ENCODE peak calls at places on chromosomes 6 and 20, in six cellular contexts. E, Q, B, O, F and I are unnamed samples. For H3K27me3, the result is how much of the 10 kb centered on the place peaks cover.

GRCh38 chr20:21096321-21097043 is 9.7 kb downstream of the LINC00237 start:
- DNase-seq in E (no peak), Q (peak), B (no peak), O (no peak), F (no peak), I (no peak)

GRCh38 chr6:8135276-8135675 is 32.9 kb upstream of the EEF1E1 start:
- DNase-seq in E (no peak), Q (no peak), B (no peak), O (no peak), F (no peak), I (no peak)

GRCh38 chr6:3194535-3195376 is 32.7 kb downstream of the TUBB2B start:
- DNase-seq in E (no peak), Q (no peak), B (no peak), O (no peak), F (no peak), I (no peak)

GRCh38 chr20:45792513-45793118 is 862 bp downstream of the DNTTIP1 start:
- DNase-seq in E (no peak), Q (no peak), B (no peak), O (no peak), F (no peak), I (peak)

GRCh38 chr20:45725134-45725533 is 3.0 kb downstream of the SPINT4 start:
- DNase-seq in E (no peak), Q (no peak), B (no peak), O (no peak), F (no peak), I (no peak)

GRCh38 chr6:107646176-107646575 is 156.3 kb downstream of the SOBP start:
- DNase-seq in E (no peak), Q (no peak), B (peak), O (peak), F (peak), I (no peak)

GRCh38 chr20:10709916-10710315 is 36.1 kb upstream of the JAG1 start:
- DNase-seq in E (no peak), Q (no peak), B (no peak), O (no peak), F (no peak), I (no peak)

GRCh38 chr20:63942250-63943006 is 13.8 kb downstream of the UCKL1 start:
- DNase-seq in E (peak), Q (no peak), B (no peak), O (peak), F (peak), I (peak)

GRCh38 chr6:10730254-10730653 is 7.4 kb downstream of the TMEM14C start:
- DNase-seq in E (no peak), Q (no peak), B (no peak), O (no peak), F (no peak), I (no peak)

GRCh38 chr20:32327087-32327681 is 30.9 kb upstream of the ASXL1 start:
- DNase-seq in E (no peak), Q (no peak), B (no peak), O (no peak), F (no peak), I (no peak)

GRCh38 chr6:167778497-167779122 is 48.1 kb upstream of the AFDN start:
- DNase-seq in E (peak), Q (no peak), B (no peak), O (no peak), F (no peak), I (peak)

GRCh38 chr20:57274846-57275245 is 8.4 kb upstream of the BMP7 start:
- DNase-seq in E (no peak), Q (no peak), B (no peak), O (no peak), F (no peak), I (no peak)

GRCh38 chr6:63808576-63808975 is 173.0 kb downstream of the PHF3 start:
- DNase-seq in E (no peak), Q (no peak), B (no peak), O (no peak), F (no peak), I (no peak)

GRCh38 chr6:144190593-144190992 is 40.3 kb downstream of the STX11 start:
- DNase-seq in E (no peak), Q (no peak), B (peak), O (no peak), F (no peak), I (no peak)

DNA sequence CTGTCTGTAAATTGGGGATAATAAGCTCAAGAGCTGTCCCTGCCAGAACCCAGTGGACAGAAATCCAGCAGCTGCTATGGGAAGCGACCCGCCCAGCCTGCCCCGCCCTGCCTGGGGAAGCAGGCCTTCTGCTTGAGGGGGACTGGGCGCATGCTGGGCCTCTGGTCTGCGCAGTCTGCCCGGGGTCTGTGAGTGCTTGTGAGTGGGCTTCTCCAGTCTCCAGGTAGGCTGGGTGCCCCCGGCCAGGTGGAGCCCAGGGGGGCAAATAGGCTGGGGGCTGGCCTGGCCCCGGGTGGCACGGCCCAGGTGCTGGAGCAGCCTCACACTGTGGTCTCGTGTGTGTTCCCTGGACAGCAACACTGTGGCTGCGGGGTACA is 657 bp upstream of the RBBP8NL start:
- DNase-seq in E (no peak), Q (no peak), B (no peak), O (no peak), F (no peak), I (no peak)
- H3K27me3 ChIP-seq in E (under half), Q (under half), B (under half), O (under half), F (under half), I (under half)

GRCh38 chr6:52598123-52598823 is 21.4 kb upstream of the TRAM2 start:
- DNase-seq in E (peak), Q (peak), B (peak), O (peak), F (peak), I (no peak)

GRCh38 chr6:52598824-52599190 is 21.9 kb upstream of the TRAM2 start:
- DNase-seq in E (no peak), Q (no peak), B (no peak), O (no peak), F (no peak), I (no peak)

GRCh38 chr6:52597738-52598122 is 20.9 kb upstream of the TRAM2 start:
- DNase-seq in E (no peak), Q (no peak), B (no peak), O (no peak), F (no peak), I (no peak)

GRCh38 chr6:52605610-52606185 is 28.8 kb upstream of the TRAM2 start:
- DNase-seq in E (no peak), Q (no peak), B (no peak), O (no peak), F (no peak), I (no peak)

DNA sequence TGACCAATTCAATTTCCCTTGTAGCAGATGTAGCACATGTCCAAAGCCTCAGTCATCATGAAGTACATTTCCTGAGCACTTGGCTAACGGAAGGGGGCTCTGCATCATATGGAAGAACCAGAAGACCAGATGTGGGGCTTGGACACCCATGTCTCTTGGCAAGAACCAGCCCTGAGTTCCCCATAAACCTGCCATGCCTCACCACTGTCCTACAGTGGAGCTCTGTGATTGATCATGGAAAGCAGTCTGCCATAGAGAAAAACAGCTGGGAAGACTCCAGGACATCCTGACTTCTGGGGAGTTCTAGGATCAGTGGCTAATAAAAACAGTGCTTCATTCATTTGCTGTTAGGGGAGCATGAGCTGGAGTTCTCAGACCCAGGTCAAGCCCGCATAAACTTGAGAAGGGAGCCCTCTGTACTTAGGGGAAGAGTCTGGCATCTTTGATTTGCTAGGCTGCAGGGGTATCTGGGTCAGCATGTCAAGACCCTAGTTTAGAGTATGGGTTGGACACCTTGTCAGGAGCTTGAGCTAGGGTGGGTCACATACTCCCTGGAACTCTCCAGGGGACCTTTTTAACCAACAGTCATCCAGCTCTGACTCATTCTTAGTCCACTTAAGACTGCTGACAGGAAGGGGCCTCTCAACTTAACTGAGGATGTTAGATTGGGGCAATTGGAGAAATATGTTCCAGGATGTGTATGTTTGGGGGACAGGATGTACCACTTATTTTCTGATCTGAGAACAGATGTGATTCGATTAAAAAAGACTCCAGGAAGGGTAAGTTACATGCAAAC is 26.3 kb upstream of the TRAM2 start:
- DNase-seq in E (no peak), Q (no peak), B (no peak), O (no peak), F (no peak), I (no peak)
- TF ChIP-seq CTCF in E (no peak), Q (no peak), B (no peak), O (no peak), F (no peak), I (no peak)

GRCh38 chr6:125779924-125780539 is 10.7 kb upstream of the NCOA7 start:
- DNase-seq in E (peak), Q (peak), B (peak), O (peak), F (peak), I (peak)
- TF ChIP-seq POLR2A in E (no peak), Q (no peak), B (no peak), O (no peak), F (no peak), I (no peak)

GRCh38 chr6:32842690-32843089 is 1.2 kb downstream of the PSMB8 start:
- DNase-seq in E (peak), Q (no peak), B (no peak), O (no peak), F (peak), I (no peak)
- H3K27me3 ChIP-seq in E (under half), Q (under half), B (under half), O (under half), F (under half), I (under half)

DNA sequence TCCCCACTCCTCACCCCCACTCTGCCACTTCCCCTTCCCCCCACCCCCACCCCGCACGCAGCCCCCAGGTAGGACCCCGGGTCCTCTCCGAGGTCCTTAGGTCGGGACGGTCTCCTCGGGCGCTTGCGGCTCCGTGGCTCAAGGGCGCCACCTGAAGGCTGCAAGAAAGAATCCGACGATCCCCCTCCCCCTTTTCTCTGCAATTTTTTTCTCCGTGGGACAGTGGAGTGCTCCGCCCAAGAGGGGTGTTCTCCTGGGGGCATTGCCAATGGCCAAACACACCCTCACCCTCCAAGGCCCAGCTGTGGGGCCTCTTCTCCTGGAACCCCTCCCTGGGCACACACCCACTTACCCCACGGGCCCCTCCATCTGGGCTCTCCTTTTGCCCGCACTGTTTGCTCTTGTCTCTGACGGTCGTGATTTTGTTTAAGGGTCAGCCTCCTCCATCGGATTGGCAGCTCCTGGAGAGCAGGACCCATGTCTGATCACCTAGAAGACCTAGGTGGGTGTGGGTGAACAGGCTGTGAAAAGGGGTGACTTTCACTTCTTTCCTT is 1.1 kb upstream of the TMEM74B start:
- DNase-seq in E (no peak), Q (peak), B (no peak), O (peak), F (no peak), I (no peak)
- TF ChIP-seq CTCF in E (no peak), Q (peak), B (peak), O (no peak), F (peak), I (peak)

GRCh38 chr6:28141500-28142329 is at the start of gene ZKSCAN8:
- DNase-seq in E (peak), Q (peak), B (peak), O (peak), F (peak), I (peak)
- TF ChIP-seq POLR2A in E (peak), Q (peak), B (no peak), O (no peak), F (peak), I (peak)

GRCh38 chr6:29680904-29681303 is at the start of gene ZFP57:
- DNase-seq in E (no peak), Q (no peak), B (no peak), O (no peak), F (no peak), I (no peak)
- H3K27me3 ChIP-seq in E (under half), Q (under half), B (under half), O (under half), F (under half), I (under half)